ENCODE peak calls at places on chromosomes 1 and 21, in seven cellular contexts. T is GM23338, L is IMR-90, I is MM.1S, Q is mammary epithelial cell, H is hepatocyte, V is neural progenitor cell. G is an unnamed sample.

GRCh38 chr1:204637985-204638356 is 47.6 kb downstream of the LRRN2 start:
- DNase-seq in L (no peak), H (peak; percentile 55), T (no peak), Q (no peak), I (no peak), V (peak; percentile 68), G (peak; percentile 67)

GRCh38 chr1:33654267-33654832 is 181.9 kb downstream of the ZSCAN20 start:
- DNase-seq in T (peak; percentile 55), I (no peak), H (peak; percentile 41), V (peak; percentile 63), L (peak; percentile 6), Q (peak; percentile 1), G (peak; percentile 65)

GRCh38 chr1:67367370-67368345 is 60.0 kb downstream of the IL12RB2 start:
- DNase-seq in I (no peak), H (peak; percentile 73), V (no peak), Q (no peak), T (no peak), L (peak; percentile 14), G (peak; percentile 6)

GRCh38 chr1:61585714-61586113 is 139.2 kb downstream of the TM2D1 start:
- DNase-seq in V (no peak), T (no peak), L (no peak), I (no peak), Q (peak; percentile 52), H (no peak), G (peak; percentile 24)

GRCh38 chr1:244391761-244392160 is 59.9 kb downstream of the ADSS2 start:
- DNase-seq in T (no peak), H (peak; percentile 58), Q (peak; percentile 46), V (no peak), L (peak; percentile 58), I (no peak), G (peak; percentile 30)

GRCh38 chr1:235866207-235866912 is at the start of gene LYST:
- DNase-seq in T (peak; percentile 65), Q (peak; percentile 65), L (peak; percentile 52), V (peak; percentile 71), H (peak; percentile 74), I (peak; percentile 75), G (peak; percentile 78)

GRCh38 chr21:37087188-37087587 is 14.1 kb downstream of the TTC3 start:
- DNase-seq in T (peak; percentile 15), L (peak; percentile 82), I (no peak), H (peak; percentile 64), V (peak; percentile 7), Q (peak; percentile 59), G (peak; percentile 81)

GRCh38 chr1:22792396-22793171 is 81.9 kb downstream of the EPHB2 start:
- DNase-seq in V (no peak), H (no peak), T (peak; percentile 56), L (no peak), Q (no peak), I (no peak), G (no peak)

GRCh38 chr1:95731466-95731865 is 497.5 kb downstream of the RWDD3 start:
- DNase-seq in I (no peak), V (no peak), L (no peak), T (no peak), Q (peak; percentile 60), H (no peak), G (no peak)

GRCh38 chr1:191134796-191135195 is 657.1 kb upstream of the BRINP3 start:
- DNase-seq in V (no peak), L (no peak), Q (no peak), T (no peak), I (no peak), H (no peak), G (no peak)

GRCh38 chr1:117600325-117600916 is 5.4 kb upstream of the TENT5C start:
- DNase-seq in I (no peak), L (no peak), Q (no peak), V (no peak), H (no peak), T (no peak), G (no peak)

GRCh38 chr1:1399187-1399869 is at the start of gene CCNL2:
- DNase-seq in H (peak; percentile 99), T (peak; percentile 99), L (peak; percentile 97), Q (peak; percentile 98), V (peak; percentile 100), I (peak; percentile 99), G (peak; percentile 99)

GRCh38 chr1:1399870-1400575 is 888 bp upstream of the CCNL2 start:
- DNase-seq in T (peak; percentile 44), L (peak; percentile 18), V (peak; percentile 47), H (no peak), Q (no peak), I (peak; percentile 35), G (peak; percentile 60)

GRCh38 chr1:1397839-1398523 is 1.2 kb downstream of the CCNL2 start:
- DNase-seq in L (peak; percentile 34), V (no peak), T (no peak), Q (peak; percentile 21), I (no peak), H (no peak), G (peak; percentile 85)

GRCh38 chr1:1400576-1401456 is 1.7 kb upstream of the CCNL2 start:
- DNase-seq in H (peak; percentile 38), V (no peak), I (no peak), L (peak; percentile 23), Q (no peak), T (no peak), G (no peak)

DNA sequence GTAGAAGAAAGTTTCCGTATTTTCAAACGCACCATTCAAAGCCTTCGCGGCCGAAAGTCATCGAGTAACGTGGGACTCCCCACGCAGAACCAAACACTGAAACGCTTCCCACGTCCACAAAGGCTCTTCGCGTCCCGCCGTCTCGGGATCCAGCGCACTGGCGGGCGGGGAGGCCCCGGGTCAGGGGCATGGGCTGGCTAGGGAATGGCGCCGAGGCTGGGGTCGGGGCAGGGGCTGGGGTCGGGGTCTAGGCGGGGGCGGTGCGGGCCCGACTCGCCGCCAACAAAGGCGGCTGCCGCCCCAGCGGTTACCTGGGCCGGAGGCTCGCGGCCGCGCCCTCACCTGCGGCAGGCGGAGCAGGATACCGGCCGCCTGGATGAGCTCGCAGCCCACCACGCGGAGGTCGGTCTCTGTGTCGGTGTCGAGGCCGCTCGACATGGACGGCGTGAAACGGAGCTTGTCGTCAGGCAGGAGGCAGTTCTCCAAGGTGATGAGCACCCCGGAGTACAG is 403 bp downstream of the CCNL2 start:
- DNase-seq in H (peak; percentile 24), T (no peak), V (no peak), I (no peak), L (no peak), Q (no peak), G (peak; percentile 49)
- H2AFZ ChIP-seq in H (peak overlapping the region; percentile 41), T (no peak overlapping the region), V (no peak overlapping the region), I (peak overlapping the region; percentile 42), L (peak overlapping the region; percentile 94), Q (peak overlapping the region; percentile 82), G (peak overlapping the region; percentile 63)

GRCh38 chr1:36446261-36446660 is 4.0 kb downstream of the OSCP1 start:
- DNase-seq in V (peak; percentile 64), Q (no peak), L (no peak), H (no peak), I (no peak), T (peak; percentile 86), G (no peak)
- H2AFZ ChIP-seq in V (no peak overlapping the region), Q (no peak overlapping the region), L (no peak overlapping the region), H (no peak overlapping the region), I (no peak overlapping the region), T (no peak overlapping the region), G (no peak overlapping the region)

DNA sequence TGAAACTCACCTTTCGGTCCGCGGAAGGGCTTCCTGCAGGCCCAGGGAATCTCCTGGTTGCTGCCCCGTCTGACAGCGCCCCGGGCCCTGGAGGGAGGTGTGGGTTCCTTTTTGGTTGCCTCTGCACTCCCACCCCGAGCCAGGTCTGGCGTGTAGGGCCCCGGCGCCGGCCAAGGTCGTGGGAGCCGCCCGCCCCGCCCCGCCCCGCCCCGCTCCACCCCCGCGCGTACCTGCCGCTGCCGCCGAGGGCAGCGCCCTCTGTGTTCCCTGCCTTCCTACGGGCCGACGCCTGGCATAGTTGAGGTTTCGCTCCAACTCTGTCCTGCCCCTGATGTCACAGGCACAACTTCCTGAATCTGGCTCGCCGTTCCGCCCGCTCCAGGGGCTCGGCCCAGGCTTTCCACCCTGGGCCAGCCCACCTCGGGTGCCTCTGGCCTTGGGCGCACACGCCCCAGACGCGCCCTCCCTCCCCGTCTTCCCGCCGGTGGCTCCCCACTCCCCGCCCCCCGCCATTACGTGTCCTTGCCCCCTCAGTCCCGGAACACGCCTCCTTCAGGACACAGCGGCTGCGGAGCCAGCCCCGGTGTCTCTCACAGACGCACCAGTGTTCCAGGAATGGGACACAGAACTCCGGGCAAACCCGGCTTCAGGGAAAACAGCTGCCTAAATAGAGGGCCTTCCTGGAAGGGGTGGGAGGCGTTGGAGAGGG is at the start of gene KIAA0040:
- DNase-seq in H (peak; percentile 89), I (peak; percentile 87), L (no peak), T (peak; percentile 74), Q (peak; percentile 84), V (peak; percentile 72), G (peak; percentile 42)
- H2AFZ ChIP-seq in H (peak within 1 kb of the TSS; percentile 81), I (peak within 1 kb of the TSS; percentile 82), L (peak within 1 kb of the TSS; percentile 86), T (peak within 1 kb of the TSS; percentile 100), Q (peak within 1 kb of the TSS; percentile 79), V (peak within 1 kb of the TSS; percentile 84), G (peak within 1 kb of the TSS; percentile 71)

DNA sequence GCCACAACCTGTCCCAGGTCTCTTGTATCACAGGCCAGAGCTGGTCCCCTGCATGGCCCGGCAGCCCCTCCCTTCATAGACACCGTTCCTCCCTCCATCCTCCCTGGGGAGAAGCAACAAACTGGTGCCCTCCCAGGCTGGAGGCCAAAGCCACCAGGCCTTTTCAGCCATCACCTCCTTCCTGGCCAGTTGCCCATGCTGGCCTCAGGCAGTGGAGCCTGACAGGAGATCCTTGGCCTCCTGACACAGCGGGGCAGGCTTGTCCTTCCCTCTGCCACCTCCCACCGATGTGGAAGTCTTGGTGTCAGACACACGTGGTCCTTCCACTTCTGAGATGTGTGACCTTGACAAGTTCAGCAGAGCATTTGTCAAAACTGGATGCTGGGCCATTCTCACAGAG is 206.0 kb downstream of the HIVEP3 start:
- DNase-seq in V (no peak), Q (no peak), L (no peak), T (no peak), I (no peak), H (no peak), G (peak; percentile 16)
- H2AFZ ChIP-seq in V (no peak overlapping the region), Q (no peak overlapping the region), L (peak overlapping the region; percentile 4), T (no peak overlapping the region), I (no peak overlapping the region), H (no peak overlapping the region), G (no peak overlapping the region)